ENCODE peak calls at places on chromosomes 12 and 14, in eight cellular contexts. Z is left cardiac atrium; S is cardiac septum; V is neuronal stem cell; D is DMS79; R is mucosa of descending colon; P is stimulated activated CD4-positive, alpha-beta T cell treated with anti-CD3 and anti-CD28 coated beads, Interleukin-2, amount 100 ng/mL, for 24 hours; A is amygdala. Y is an unnamed sample.

GRCh38 chr12:108447168-108447840 is 67.8 kb upstream of the FICD start:
- DNase-seq in Z (no peak), S (no peak), V (no peak), D (no peak), R (no peak), P (no peak), A (no peak), Y (no peak)

GRCh38 chr14:74085828-74086227 is 1.1 kb downstream of the LIN52 start:
- DNase-seq in Z (no peak), S (no peak), V (no peak), D (no peak), R (no peak), P (no peak), A (no peak), Y (no peak)

GRCh38 chr14:99189201-99189801 is 82.7 kb downstream of the BCL11B start:
- DNase-seq in Z (no peak), S (no peak), V (no peak), D (no peak), R (peak), P (peak), A (no peak), Y (no peak)

GRCh38 chr14:70822706-70823185 is 13.4 kb upstream of the MAP3K9 start:
- DNase-seq in Z (peak), S (no peak), V (peak), D (peak), R (peak), P (peak), A (no peak), Y (no peak)

GRCh38 chr12:5050542-5050941 is 6.9 kb downstream of the KCNA5 start:
- DNase-seq in Z (no peak), S (no peak), V (no peak), D (no peak), R (no peak), P (no peak), A (no peak), Y (no peak)

GRCh38 chr12:82635263-82635662 is 51.4 kb upstream of the TMTC2 start:
- DNase-seq in Z (no peak), S (no peak), V (no peak), D (no peak), R (no peak), P (no peak), A (no peak), Y (no peak)

GRCh38 chr14:39491134-39491541 is 58.9 kb upstream of the FBXO33 start:
- DNase-seq in Z (no peak), S (no peak), V (no peak), D (peak), R (no peak), P (no peak), A (no peak), Y (peak)

GRCh38 chr12:6667559-6668210 is 4.8 kb upstream of the ING4 start:
- DNase-seq in Z (no peak), S (no peak), V (no peak), D (no peak), R (no peak), P (no peak), A (no peak), Y (no peak)

GRCh38 chr12:97921957-97922722 is 459.5 kb downstream of the RMST start:
- DNase-seq in Z (no peak), S (no peak), V (no peak), D (no peak), R (no peak), P (no peak), A (no peak), Y (peak)

GRCh38 chr12:104702565-104703139 is 245.9 kb downstream of the CHST11 start:
- DNase-seq in Z (peak), S (no peak), V (no peak), D (no peak), R (peak), P (no peak), A (no peak), Y (no peak)

GRCh38 chr12:27525373-27525772 is 1.4 kb downstream of the PPFIBP1 start:
- DNase-seq in Z (no peak), S (no peak), V (no peak), D (no peak), R (no peak), P (no peak), A (no peak), Y (peak)

GRCh38 chr12:57215668-57216013 is 953 bp upstream of the NXPH4 start:
- DNase-seq in Z (no peak), S (no peak), V (no peak), D (no peak), R (no peak), P (peak), A (no peak), Y (no peak)

GRCh38 chr12:40749863-40750262 is 57.6 kb downstream of the CNTN1 start:
- DNase-seq in Z (no peak), S (no peak), V (no peak), D (no peak), R (no peak), P (no peak), A (no peak), Y (no peak)

GRCh38 chr14:33184587-33184986 is 245.9 kb downstream of the NPAS3 start:
- DNase-seq in Z (no peak), S (no peak), V (no peak), D (no peak), R (no peak), P (no peak), A (no peak), Y (peak)

GRCh38 chr12:107359382-107359781 is 266.0 kb upstream of the CRY1 start:
- DNase-seq in Z (no peak), S (peak), V (no peak), D (no peak), R (no peak), P (no peak), A (no peak), Y (peak)

GRCh38 chr14:59816931-59817330 is 53.6 kb downstream of the RTN1 start:
- DNase-seq in Z (no peak), S (no peak), V (no peak), D (no peak), R (no peak), P (no peak), A (no peak), Y (no peak)

GRCh38 chr14:75277796-75278421 is 719 bp upstream of the FOS start:
- DNase-seq in Z (no peak), S (no peak), V (peak), D (no peak), R (no peak), P (no peak), A (no peak), Y (no peak)

GRCh38 chr14:38201137-38201828 is 6.4 kb upstream of the SSTR1 start:
- DNase-seq in Z (no peak), S (no peak), V (no peak), D (no peak), R (no peak), P (no peak), A (no peak), Y (no peak)

GRCh38 chr14:76204436-76205230 is 52.9 kb downstream of the GPATCH2L start:
- DNase-seq in Z (no peak), S (no peak), V (no peak), D (no peak), R (no peak), P (no peak), A (no peak), Y (no peak)

GRCh38 chr14:88195676-88196075 is 127.4 kb downstream of the KCNK10 start:
- DNase-seq in Z (no peak), S (no peak), V (peak), D (no peak), R (no peak), P (no peak), A (peak), Y (no peak)

GRCh38 chr12:52073531-52073950 is 3.8 kb downstream of the ATG101 start:
- DNase-seq in Z (peak), S (no peak), V (no peak), D (no peak), R (no peak), P (no peak), A (no peak), Y (no peak)

GRCh38 chr12:92186038-92186470 is 40.4 kb upstream of the BTG1 start:
- DNase-seq in Z (no peak), S (no peak), V (no peak), D (no peak), R (no peak), P (no peak), A (no peak), Y (no peak)

GRCh38 chr14:102875652-102876051 is 46.8 kb upstream of the AMN start:
- DNase-seq in Z (no peak), S (no peak), V (no peak), D (peak), R (no peak), P (no peak), A (no peak), Y (no peak)

GRCh38 chr14:102209224-102209966 is 69.7 kb downstream of the WDR20 start:
- DNase-seq in Z (no peak), S (no peak), V (no peak), D (no peak), R (no peak), P (no peak), A (peak), Y (peak)

GRCh38 chr12:54249489-54249888 is 30.4 kb downstream of the CBX5 start:
- DNase-seq in Z (no peak), S (no peak), V (no peak), D (no peak), R (no peak), P (no peak), A (no peak), Y (no peak)

GRCh38 chr14:76937181-76938091 is 91.1 kb downstream of the IRF2BPL start:
- DNase-seq in Z (peak), S (no peak), V (no peak), D (peak), R (peak), P (no peak), A (no peak), Y (peak)

GRCh38 chr14:34872822-34873590 is 2.2 kb downstream of the BAZ1A start:
- DNase-seq in Z (no peak), S (no peak), V (peak), D (peak), R (no peak), P (no peak), A (no peak), Y (peak)

GRCh38 chr12:114226241-114226928 is 179.6 kb downstream of the TBX5 start:
- DNase-seq in Z (no peak), S (no peak), V (no peak), D (no peak), R (no peak), P (no peak), A (no peak), Y (no peak)

GRCh38 chr12:132617822-132618682 is 524 bp upstream of the P2RX2 start:
- DNase-seq in Z (no peak), S (no peak), V (no peak), D (no peak), R (peak), P (no peak), A (no peak), Y (no peak)

GRCh38 chr14:62585247-62585646 is 460.0 kb downstream of the KCNH5 start:
- DNase-seq in Z (no peak), S (no peak), V (no peak), D (no peak), R (no peak), P (no peak), A (no peak), Y (no peak)

GRCh38 chr14:61545716-61546455 is 149.4 kb upstream of the HIF1A start:
- DNase-seq in Z (no peak), S (no peak), V (no peak), D (no peak), R (no peak), P (no peak), A (peak), Y (no peak)

Y was measured in kidney glomerular epithelial cell.